ENCODE peak calls at places on chromosome 3, in eight cellular contexts. J is fibroblast of lung, M is transverse colon, X is Peyer's patch, F is progenitor cell of endocrine pancreas, G is astrocyte of the spinal cord, K is HCT116, W is suprapubic skin. Q is an unnamed sample.

GRCh38 chr3:125073506-125073905 is 17.7 kb upstream of the HEG1 start:
- DNase-seq in J (no peak), M (no peak), X (no peak), F (no peak), G (no peak), K (no peak), W (no peak), Q (no peak)

GRCh38 chr3:126061301-126062032 is 22.5 kb downstream of the SLC41A3 start:
- DNase-seq in J (no peak), M (no peak), X (no peak), F (no peak), G (no peak), K (no peak), W (no peak), Q (no peak)

GRCh38 chr3:12982619-12983101 is 90.6 kb downstream of the IQSEC1 start:
- DNase-seq in J (no peak), M (no peak), X (no peak), F (no peak), G (no peak), K (no peak), W (no peak), Q (no peak)

GRCh38 chr3:188649521-188649920 is 495.6 kb downstream of the LPP start:
- DNase-seq in J (peak), M (no peak), X (no peak), F (no peak), G (peak), K (no peak), W (no peak), Q (no peak)

GRCh38 chr3:79032686-79033318 is 735.0 kb downstream of the ROBO1 start:
- DNase-seq in J (peak), M (no peak), X (no peak), F (no peak), G (peak), K (no peak), W (no peak), Q (no peak)

GRCh38 chr3:145333931-145334330 is 827.1 kb downstream of the PLOD2 start:
- DNase-seq in J (no peak), M (no peak), X (no peak), F (no peak), G (no peak), K (no peak), W (no peak), Q (no peak)

GRCh38 chr3:71310595-71311319 is 272.8 kb downstream of the FOXP1 start:
- DNase-seq in J (peak), M (peak), X (no peak), F (no peak), G (peak), K (no peak), W (no peak), Q (no peak)

GRCh38 chr3:189363856-189364255 is 192.1 kb downstream of the TPRG1 start:
- DNase-seq in J (peak), M (no peak), X (no peak), F (no peak), G (peak), K (no peak), W (no peak), Q (no peak)

GRCh38 chr3:25090869-25091453 is 337.1 kb upstream of the RARB start:
- DNase-seq in J (no peak), M (no peak), X (no peak), F (no peak), G (no peak), K (no peak), W (no peak), Q (no peak)

GRCh38 chr3:196138464-196138863 is 56.6 kb upstream of the TFRC start:
- DNase-seq in J (no peak), M (no peak), X (no peak), F (no peak), G (no peak), K (no peak), W (no peak), Q (no peak)

GRCh38 chr3:89612027-89612426 is 504.6 kb downstream of the EPHA3 start:
- DNase-seq in J (no peak), M (no peak), X (no peak), F (no peak), G (no peak), K (no peak), W (no peak), Q (no peak)

GRCh38 chr3:123325766-123326256 is 123.1 kb downstream of the ADCY5 start:
- DNase-seq in J (no peak), M (no peak), X (no peak), F (no peak), G (no peak), K (no peak), W (no peak), Q (peak)

GRCh38 chr3:174295336-174295735 is 563.8 kb upstream of the NAALADL2 start:
- DNase-seq in J (peak), M (no peak), X (no peak), F (no peak), G (no peak), K (no peak), W (no peak), Q (no peak)

GRCh38 chr3:3177861-3178497 is 1.5 kb downstream of the CRBN start:
- DNase-seq in J (peak), M (no peak), X (no peak), F (no peak), G (no peak), K (no peak), W (no peak), Q (no peak)

GRCh38 chr3:30688776-30689175 is 82.4 kb downstream of the TGFBR2 start:
- DNase-seq in J (peak), M (peak), X (no peak), F (no peak), G (no peak), K (no peak), W (no peak), Q (no peak)

GRCh38 chr3:57752307-57752706 is 3.8 kb upstream of the SLMAP start:
- DNase-seq in J (peak), M (peak), X (no peak), F (no peak), G (peak), K (peak), W (no peak), Q (no peak)

GRCh38 chr3:61451841-61452240 is 109.5 kb upstream of the PTPRG start:
- DNase-seq in J (peak), M (no peak), X (no peak), F (no peak), G (no peak), K (no peak), W (no peak), Q (no peak)

GRCh38 chr3:122754867-122755835 is 38.5 kb downstream of the HSPBAP1 start:
- DNase-seq in J (peak), M (no peak), X (no peak), F (no peak), G (peak), K (peak), W (no peak), Q (no peak)

GRCh38 chr3:59607628-59608027 is 557.8 kb upstream of the CFAP20DC start:
- DNase-seq in J (peak), M (no peak), X (no peak), F (no peak), G (no peak), K (peak), W (no peak), Q (no peak)

GRCh38 chr3:141227752-141228151 is 3.9 kb upstream of the PXYLP1 start:
- DNase-seq in J (peak), M (no peak), X (no peak), F (no peak), G (peak), K (no peak), W (no peak), Q (no peak)

GRCh38 chr3:127860223-127860622 is 37.9 kb upstream of the MGLL start:
- DNase-seq in J (no peak), M (no peak), X (no peak), F (no peak), G (no peak), K (no peak), W (no peak), Q (no peak)

GRCh38 chr3:18378218-18378617 is 46.9 kb downstream of the SATB1 start:
- DNase-seq in J (no peak), M (no peak), X (no peak), F (no peak), G (no peak), K (no peak), W (no peak), Q (no peak)

GRCh38 chr3:55169608-55170010 is 241.8 kb upstream of the LRTM1 start:
- DNase-seq in J (peak), M (no peak), X (no peak), F (no peak), G (peak), K (no peak), W (no peak), Q (no peak)

GRCh38 chr3:141491081-141491480 is 4.3 kb downstream of the RASA2 start:
- DNase-seq in J (no peak), M (no peak), X (no peak), F (no peak), G (no peak), K (no peak), W (no peak), Q (no peak)

GRCh38 chr3:176919836-176920760 is 277.2 kb downstream of the TBL1XR1 start:
- DNase-seq in J (peak), M (no peak), X (no peak), F (no peak), G (peak), K (no peak), W (no peak), Q (no peak)

GRCh38 chr3:187775549-187775948 is 30.3 kb upstream of the BCL6 start:
- DNase-seq in J (no peak), M (no peak), X (no peak), F (no peak), G (no peak), K (no peak), W (no peak), Q (no peak)

GRCh38 chr3:14141144-14141543 is 16.3 kb downstream of the TMEM43 start:
- DNase-seq in J (peak), M (no peak), X (no peak), F (no peak), G (no peak), K (no peak), W (no peak), Q (no peak)

GRCh38 chr3:188940213-188940914 is 231.4 kb upstream of the TPRG1 start:
- DNase-seq in J (no peak), M (no peak), X (no peak), F (no peak), G (no peak), K (no peak), W (no peak), Q (no peak)

GRCh38 chr3:299590-300301 is 103.2 kb downstream of the CHL1 start:
- DNase-seq in J (no peak), M (no peak), X (no peak), F (no peak), G (no peak), K (no peak), W (no peak), Q (no peak)

GRCh38 chr3:64475037-64475436 is 212.8 kb downstream of the ADAMTS9 start:
- DNase-seq in J (no peak), M (no peak), X (no peak), F (no peak), G (no peak), K (no peak), W (no peak), Q (no peak)

GRCh38 chr3:186760141-186760813 is 23.1 kb upstream of the EIF4A2 start:
- DNase-seq in J (no peak), M (no peak), X (no peak), F (no peak), G (no peak), K (peak), W (no peak), Q (no peak)

GRCh38 chr3:141782386-141782932 is 19.3 kb downstream of the GRK7 start:
- DNase-seq in J (no peak), M (no peak), X (no peak), F (no peak), G (peak), K (peak), W (no peak), Q (no peak)

GRCh38 chr3:172673210-172673679 is 37.6 kb downstream of the NCEH1 start:
- DNase-seq in J (peak), M (peak), X (peak), F (no peak), G (peak), K (peak), W (no peak), Q (no peak)

GRCh38 chr3:86961297-86961696 is 29.7 kb downstream of the VGLL3 start:
- DNase-seq in J (peak), M (no peak), X (no peak), F (no peak), G (no peak), K (no peak), W (no peak), Q (no peak)

GRCh38 chr3:60053518-60054265 is 1003.9 kb upstream of the CFAP20DC start:
- DNase-seq in J (peak), M (no peak), X (no peak), F (no peak), G (peak), K (no peak), W (no peak), Q (no peak)

GRCh38 chr3:121736112-121736511 is 13.4 kb downstream of the GOLGB1 start:
- DNase-seq in J (peak), M (no peak), X (no peak), F (no peak), G (peak), K (no peak), W (no peak), Q (no peak)

GRCh38 chr3:179765396-179765795 is 112.6 kb downstream of the USP13 start:
- DNase-seq in J (no peak), M (no peak), X (no peak), F (no peak), G (no peak), K (no peak), W (no peak), Q (no peak)

GRCh38 chr3:194800014-194800413 is 114.3 kb downstream of the FAM43A start:
- DNase-seq in J (no peak), M (no peak), X (no peak), F (no peak), G (no peak), K (no peak), W (peak), Q (no peak)

GRCh38 chr3:135688003-135688402 is 277.5 kb upstream of the PPP2R3A start:
- DNase-seq in J (no peak), M (no peak), X (no peak), F (no peak), G (no peak), K (no peak), W (no peak), Q (no peak)

GRCh38 chr3:77038928-77039605 is 832 bp upstream of the ROBO2 start:
- DNase-seq in J (peak), M (no peak), X (no peak), F (no peak), G (peak), K (no peak), W (no peak), Q (no peak)

GRCh38 chr3:193559100-193559499 is 4.4 kb upstream of the ATP13A4 start:
- DNase-seq in J (no peak), M (no peak), X (no peak), F (no peak), G (no peak), K (no peak), W (no peak), Q (no peak)

GRCh38 chr3:193560870-193561269 is 6.2 kb upstream of the ATP13A4 start:
- DNase-seq in J (no peak), M (no peak), X (no peak), F (no peak), G (no peak), K (no peak), W (no peak), Q (no peak)

GRCh38 chr3:193560091-193560490 is 5.4 kb upstream of the ATP13A4 start:
- DNase-seq in J (no peak), M (no peak), X (no peak), F (no peak), G (no peak), K (no peak), W (no peak), Q (no peak)

GRCh38 chr3:193563429-193563828 is 8.7 kb upstream of the ATP13A4 start:
- DNase-seq in J (no peak), M (no peak), X (no peak), F (no peak), G (no peak), K (no peak), W (no peak), Q (no peak)

GRCh38 chr3:193563999-193564398 is 9.3 kb upstream of the ATP13A4 start:
- DNase-seq in J (no peak), M (peak), X (no peak), F (no peak), G (no peak), K (peak), W (no peak), Q (no peak)
- TF ChIP-seq CTCF in J (no peak), M (no peak), X (no peak), F (peak), G (no peak), K (peak), W (no peak), Q (peak)

DNA sequence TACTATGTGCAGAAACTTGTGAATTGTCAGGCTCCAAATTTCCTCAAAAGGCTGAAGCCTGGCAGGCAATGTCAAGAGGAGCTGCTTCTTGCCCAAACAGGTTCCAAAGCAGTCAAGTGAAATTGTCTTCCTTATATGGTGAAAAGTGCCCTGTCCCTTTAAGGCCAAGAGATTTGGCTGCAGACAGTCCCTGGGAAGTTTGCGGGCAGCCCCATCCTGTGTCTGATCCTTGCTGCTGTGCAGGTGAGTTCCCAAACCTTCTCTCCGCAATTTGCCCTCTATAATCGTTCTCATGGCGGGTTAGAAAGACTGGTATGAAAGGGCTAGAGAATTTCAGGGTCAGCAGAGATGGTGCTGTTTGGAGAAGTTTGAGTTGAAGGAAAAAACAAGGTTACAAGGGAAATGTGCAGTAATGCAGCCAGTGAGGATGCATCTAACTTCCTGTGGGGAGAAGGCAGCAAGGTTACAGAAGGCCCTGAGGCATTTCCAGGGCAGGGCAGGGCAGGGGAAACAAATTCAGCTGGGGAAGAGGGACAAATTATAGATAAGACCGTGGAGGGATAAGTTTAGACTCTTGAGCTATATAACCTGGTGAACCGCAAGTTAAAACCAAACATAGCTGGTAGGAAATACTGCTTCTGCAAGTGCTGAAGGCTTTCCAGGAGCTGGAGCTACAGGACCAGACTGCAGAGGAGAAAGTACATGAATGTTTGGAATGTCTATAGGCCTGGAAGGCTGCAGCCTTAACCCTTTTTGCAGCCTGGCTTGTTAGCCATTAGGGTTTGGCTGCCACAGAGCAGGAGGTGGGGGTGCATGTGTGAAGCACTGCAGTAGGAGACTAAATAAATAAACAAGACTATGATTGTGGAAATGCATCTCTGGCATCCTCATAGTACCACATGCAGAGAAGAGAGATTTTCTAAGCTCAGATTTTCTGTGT is 256.2 kb upstream of the IL12A start:
- DNase-seq in J (peak), M (no peak), X (no peak), F (no peak), G (peak), K (peak), W (no peak), Q (no peak)
- TF ChIP-seq CTCF in J (no peak), M (no peak), X (no peak), F (no peak), G (peak), K (no peak), W (no peak), Q (peak)

GRCh38 chr3:81962396-81962795 is 201.0 kb upstream of the GBE1 start:
- DNase-seq in J (peak), M (no peak), X (no peak), F (no peak), G (peak), K (no peak), W (no peak), Q (no peak)

GRCh38 chr3:81955908-81956307 is 194.5 kb upstream of the GBE1 start:
- DNase-seq in J (no peak), M (no peak), X (no peak), F (no peak), G (no peak), K (no peak), W (no peak), Q (no peak)

DNA sequence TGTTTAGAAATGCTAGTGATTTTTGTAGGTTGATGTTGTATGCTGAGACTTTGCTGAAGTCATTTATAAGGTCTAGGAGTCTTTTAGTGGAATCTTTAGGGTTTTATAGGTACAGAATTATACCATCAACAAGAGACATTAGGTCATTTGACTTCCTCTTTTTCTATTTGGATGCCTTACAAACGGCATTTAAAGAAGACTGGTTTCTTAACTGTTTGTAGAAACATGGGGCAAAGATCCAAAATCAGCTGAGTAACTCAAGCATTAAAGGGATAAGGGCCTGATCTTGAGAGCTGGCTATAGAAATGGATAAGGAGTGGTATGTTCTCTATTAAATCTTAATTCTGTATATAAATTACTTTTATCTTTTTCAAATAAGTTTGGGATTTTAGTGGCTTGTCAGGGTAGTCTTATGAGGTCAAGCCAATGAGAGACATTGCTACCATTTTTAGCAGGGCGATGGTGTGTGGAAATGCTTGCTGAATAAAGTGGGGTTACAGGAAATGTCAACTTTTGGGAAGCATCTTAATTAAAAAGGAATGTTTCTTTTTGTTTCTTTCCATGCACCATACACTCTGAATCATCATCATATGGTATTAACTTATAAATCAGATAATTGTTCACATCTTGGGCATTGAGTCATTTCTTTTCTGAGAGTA is 197.7 kb upstream of the GBE1 start:
- DNase-seq in J (peak), M (no peak), X (no peak), F (no peak), G (peak), K (no peak), W (no peak), Q (no peak)
- TF ChIP-seq CTCF in J (no peak), M (no peak), X (no peak), F (no peak), G (no peak), K (no peak), W (no peak), Q (no peak)

GRCh38 chr3:149860881-149861280 is 47.9 kb downstream of the RNF13 start:
- DNase-seq in J (no peak), M (no peak), X (no peak), F (no peak), G (no peak), K (no peak), W (no peak), Q (no peak)
- TF ChIP-seq CTCF in J (no peak), M (no peak), X (no peak), F (no peak), G (no peak), K (no peak), W (no peak), Q (no peak)

DNA sequence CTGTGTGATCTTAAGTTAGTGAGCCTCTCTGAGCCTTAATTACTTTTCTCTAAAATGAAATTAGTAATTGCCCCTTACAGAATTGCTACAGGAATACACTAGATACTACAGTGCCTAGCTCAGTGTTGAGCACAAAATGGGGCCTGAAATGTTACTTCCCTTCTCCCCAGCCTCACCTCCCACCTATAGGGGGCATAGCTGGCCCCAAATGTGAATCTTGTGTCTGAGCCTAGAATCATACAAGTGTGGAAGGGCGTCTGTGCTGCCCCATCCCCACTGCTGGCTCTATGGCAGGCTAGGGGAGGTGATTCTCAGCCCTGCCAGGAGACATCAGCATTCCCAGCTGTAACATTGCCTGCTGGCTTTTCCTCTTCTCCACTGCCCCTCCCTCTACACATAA is 42.7 kb downstream of the IFT122 start:
- DNase-seq in J (no peak), M (no peak), X (no peak), F (no peak), G (no peak), K (no peak), W (no peak), Q (no peak)
- TF ChIP-seq CTCF in J (peak), M (no peak), X (no peak), F (peak), G (peak), K (no peak), W (no peak), Q (peak)

GRCh38 chr3:143970773-143971366 is 753 bp upstream of the DIPK2A start:
- DNase-seq in J (peak), M (peak), X (peak), F (peak), G (no peak), K (peak), W (peak), Q (peak)
- TF ChIP-seq CTCF in J (no peak), M (no peak), X (no peak), F (peak), G (no peak), K (no peak), W (no peak), Q (peak)

Q was measured in chondrocyte.